ENCODE peak calls at places on chromosomes 1 and 21, in five cellular contexts. One of them, this sample, is unnamed.

GRCh38 chr1:150895618-150896017 is 8.7 kb downstream of the CTXND2 start:
- DNase-seq in right atrium auricular region: no peak
- DNase-seq in stomach: no peak
- DNase-seq in right lobe of liver: no peak
- DNase-seq in fibroblast of mammary gland: peak
- DNase-seq in this sample: no peak

GRCh38 chr1:241828576-241828975 is 19.4 kb upstream of the EXO1 start:
- DNase-seq in right atrium auricular region: no peak
- DNase-seq in stomach: no peak
- DNase-seq in right lobe of liver: no peak
- DNase-seq in fibroblast of mammary gland: peak
- DNase-seq in this sample: no peak

GRCh38 chr21:44420416-44421205 is 34.7 kb upstream of the LRRC3 start:
- DNase-seq in right atrium auricular region: no peak
- DNase-seq in stomach: no peak
- DNase-seq in right lobe of liver: peak
- DNase-seq in fibroblast of mammary gland: no peak
- DNase-seq in this sample: no peak

GRCh38 chr1:230651235-230651634 is 9.0 kb downstream of the COG2 start:
- DNase-seq in right atrium auricular region: no peak
- DNase-seq in stomach: no peak
- DNase-seq in right lobe of liver: no peak
- DNase-seq in fibroblast of mammary gland: no peak
- DNase-seq in this sample: no peak

GRCh38 chr1:99645699-99646531 is at the start of gene PALMD:
- DNase-seq in right atrium auricular region: peak
- DNase-seq in stomach: peak
- DNase-seq in right lobe of liver: peak
- DNase-seq in fibroblast of mammary gland: peak
- DNase-seq in this sample: no peak

GRCh38 chr1:234934611-234935033 is 194.0 kb downstream of the TOMM20 start:
- DNase-seq in right atrium auricular region: no peak
- DNase-seq in stomach: no peak
- DNase-seq in right lobe of liver: no peak
- DNase-seq in fibroblast of mammary gland: peak
- DNase-seq in this sample: no peak

GRCh38 chr1:119483441-119484200 is 23.4 kb upstream of the HSD3B1 start:
- DNase-seq in right atrium auricular region: no peak
- DNase-seq in stomach: no peak
- DNase-seq in right lobe of liver: no peak
- DNase-seq in fibroblast of mammary gland: no peak
- DNase-seq in this sample: no peak

GRCh38 chr1:177432897-177433296 is 262.1 kb downstream of the BRINP2 start:
- DNase-seq in right atrium auricular region: no peak
- DNase-seq in stomach: no peak
- DNase-seq in right lobe of liver: no peak
- DNase-seq in fibroblast of mammary gland: peak
- DNase-seq in this sample: no peak

GRCh38 chr1:3410435-3410915 is 44.0 kb upstream of the ARHGEF16 start:
- DNase-seq in right atrium auricular region: no peak
- DNase-seq in stomach: no peak
- DNase-seq in right lobe of liver: no peak
- DNase-seq in fibroblast of mammary gland: no peak
- DNase-seq in this sample: no peak

GRCh38 chr21:28336299-28336698 is 656.4 kb downstream of the LTN1 start:
- DNase-seq in right atrium auricular region: no peak
- DNase-seq in stomach: peak
- DNase-seq in right lobe of liver: no peak
- DNase-seq in fibroblast of mammary gland: peak
- DNase-seq in this sample: no peak

GRCh38 chr1:21249940-21250493 is 40.2 kb downstream of the ECE1 start:
- DNase-seq in right atrium auricular region: no peak
- DNase-seq in stomach: no peak
- DNase-seq in right lobe of liver: no peak
- DNase-seq in fibroblast of mammary gland: no peak
- DNase-seq in this sample: no peak

GRCh38 chr1:202117898-202118371 is 4.8 kb upstream of the GPR37L1 start:
- DNase-seq in right atrium auricular region: no peak
- DNase-seq in stomach: no peak
- DNase-seq in right lobe of liver: no peak
- DNase-seq in fibroblast of mammary gland: no peak
- DNase-seq in this sample: no peak

GRCh38 chr1:152543808-152544207 is 22.8 kb downstream of the LCE3E start:
- DNase-seq in right atrium auricular region: no peak
- DNase-seq in stomach: no peak
- DNase-seq in right lobe of liver: no peak
- DNase-seq in fibroblast of mammary gland: no peak
- DNase-seq in this sample: no peak

GRCh38 chr1:89725016-89725380 is 92.1 kb downstream of the LRRC8C start:
- DNase-seq in right atrium auricular region: no peak
- DNase-seq in stomach: no peak
- DNase-seq in right lobe of liver: no peak
- DNase-seq in fibroblast of mammary gland: peak
- DNase-seq in this sample: no peak

GRCh38 chr1:187477103-187477502 is 648.4 kb downstream of the PLA2G4A start:
- DNase-seq in right atrium auricular region: no peak
- DNase-seq in stomach: no peak
- DNase-seq in right lobe of liver: no peak
- DNase-seq in fibroblast of mammary gland: no peak
- DNase-seq in this sample: no peak

GRCh38 chr1:245797592-245798366 is 643.0 kb downstream of the KIF26B start:
- DNase-seq in right atrium auricular region: no peak
- DNase-seq in stomach: no peak
- DNase-seq in right lobe of liver: no peak
- DNase-seq in fibroblast of mammary gland: peak
- DNase-seq in this sample: peak

GRCh38 chr1:167412072-167412471 is 106.3 kb downstream of the CD247 start:
- DNase-seq in right atrium auricular region: no peak
- DNase-seq in stomach: no peak
- DNase-seq in right lobe of liver: no peak
- DNase-seq in fibroblast of mammary gland: no peak
- DNase-seq in this sample: no peak

GRCh38 chr21:31559368-31560119 is 99.9 kb upstream of the SOD1 start:
- DNase-seq in right atrium auricular region: peak
- DNase-seq in stomach: peak
- DNase-seq in right lobe of liver: peak
- DNase-seq in fibroblast of mammary gland: peak
- DNase-seq in this sample: peak

GRCh38 chr1:28456078-28456477 is 49.8 kb upstream of the RCC1 start:
- DNase-seq in right atrium auricular region: no peak
- DNase-seq in stomach: no peak
- DNase-seq in right lobe of liver: no peak
- DNase-seq in fibroblast of mammary gland: peak
- DNase-seq in this sample: no peak

GRCh38 chr1:44296794-44297193 is 58.3 kb downstream of the ERI3 start:
- DNase-seq in right atrium auricular region: no peak
- DNase-seq in stomach: no peak
- DNase-seq in right lobe of liver: no peak
- DNase-seq in fibroblast of mammary gland: no peak
- DNase-seq in this sample: no peak

GRCh38 chr1:178271471-178271870 is 177.6 kb downstream of the RASAL2 start:
- DNase-seq in right atrium auricular region: no peak
- DNase-seq in stomach: no peak
- DNase-seq in right lobe of liver: no peak
- DNase-seq in fibroblast of mammary gland: no peak
- DNase-seq in this sample: no peak

GRCh38 chr1:13898406-13898805 is 198.4 kb downstream of the PRDM2 start:
- DNase-seq in right atrium auricular region: no peak
- DNase-seq in stomach: no peak
- DNase-seq in right lobe of liver: no peak
- DNase-seq in fibroblast of mammary gland: no peak
- DNase-seq in this sample: no peak

GRCh38 chr1:206933333-206933945 is 11.7 kb upstream of the FCMR start:
- DNase-seq in right atrium auricular region: no peak
- DNase-seq in stomach: peak
- DNase-seq in right lobe of liver: no peak
- DNase-seq in fibroblast of mammary gland: no peak
- DNase-seq in this sample: peak

GRCh38 chr1:74766579-74766978 is 33.6 kb downstream of the TYW3 start:
- DNase-seq in right atrium auricular region: no peak
- DNase-seq in stomach: no peak
- DNase-seq in right lobe of liver: no peak
- DNase-seq in fibroblast of mammary gland: peak
- DNase-seq in this sample: no peak

GRCh38 chr1:43671193-43671592 is 21.2 kb downstream of the KDM4A start:
- DNase-seq in right atrium auricular region: no peak
- DNase-seq in stomach: no peak
- DNase-seq in right lobe of liver: peak
- DNase-seq in fibroblast of mammary gland: peak
- DNase-seq in this sample: no peak

GRCh38 chr1:94045465-94046056 is 75.4 kb downstream of the ABCA4 start:
- DNase-seq in right atrium auricular region: peak
- DNase-seq in stomach: peak
- DNase-seq in right lobe of liver: peak
- DNase-seq in fibroblast of mammary gland: peak
- DNase-seq in this sample: peak

GRCh38 chr1:101332622-101333021 is 95.8 kb downstream of the S1PR1 start:
- DNase-seq in right atrium auricular region: no peak
- DNase-seq in stomach: no peak
- DNase-seq in right lobe of liver: no peak
- DNase-seq in fibroblast of mammary gland: no peak
- DNase-seq in this sample: no peak

GRCh38 chr1:22639286-22639685 is 2.9 kb downstream of the C1QA start:
- DNase-seq in right atrium auricular region: no peak
- DNase-seq in stomach: no peak
- DNase-seq in right lobe of liver: no peak
- DNase-seq in fibroblast of mammary gland: peak
- DNase-seq in this sample: peak